ENCODE peak calls at places on chromosomes 11 and 22, in six cellular contexts. S, T, P, B, R and N are unnamed samples.

GRCh38 chr11:131637469-131638175 is 267.2 kb downstream of the NTM start:
- DNase-seq in R (no peak), T (no peak), S (no peak), B (no peak), P (no peak), N (peak)

GRCh38 chr22:43388420-43388851 is 23.4 kb upstream of the MPPED1 start:
- DNase-seq in B (peak), T (peak), S (peak), R (no peak), P (peak), N (peak)

GRCh38 chr11:45142241-45142885 is 4.1 kb upstream of the PRDM11 start:
- DNase-seq in B (no peak), R (no peak), P (no peak), S (no peak), T (no peak), N (peak)

GRCh38 chr11:19978668-19979518 is 181.4 kb downstream of the DBX1 start:
- DNase-seq in T (peak), P (no peak), R (peak), B (peak), S (peak), N (peak)

GRCh38 chr11:24093410-24093809 is 403.4 kb upstream of the LUZP2 start:
- DNase-seq in S (no peak), P (no peak), T (no peak), R (no peak), B (no peak), N (no peak)

GRCh38 chr11:45247433-45247832 is 38.7 kb downstream of the SYT13 start:
- DNase-seq in P (no peak), R (no peak), S (no peak), B (no peak), T (no peak), N (peak)

GRCh38 chr11:56714206-56714605 is 15.3 kb downstream of the OR9G1 start:
- DNase-seq in P (no peak), R (no peak), T (no peak), B (no peak), S (no peak), N (no peak)

GRCh38 chr11:88666364-88666763 is 328.8 kb upstream of the CTSC start:
- DNase-seq in S (no peak), R (no peak), B (no peak), T (no peak), P (no peak), N (no peak)

GRCh38 chr11:2772544-2773031 is 72.8 kb upstream of the KCNQ1OT1 start:
- DNase-seq in P (no peak), B (peak), T (peak), R (peak), S (peak), N (peak)

GRCh38 chr11:70455354-70455753 is 57.0 kb downstream of the CTTN start:
- DNase-seq in B (no peak), P (no peak), R (no peak), T (no peak), S (no peak), N (no peak)

GRCh38 chr11:88433546-88434230 is 96.2 kb upstream of the CTSC start:
- DNase-seq in T (no peak), S (no peak), B (no peak), R (no peak), P (no peak), N (no peak)

GRCh38 chr22:45996241-45997076 is 19.5 kb upstream of the WNT7B start:
- DNase-seq in T (peak), P (peak), B (no peak), S (no peak), R (no peak), N (peak)

GRCh38 chr11:121703166-121703565 is 250.4 kb upstream of the SORL1-AS1 start:
- DNase-seq in B (no peak), R (no peak), P (no peak), T (no peak), S (no peak), N (no peak)
- TF ChIP-seq CTCF in B (no peak), R (no peak), P (no peak), T (no peak), S (no peak), N (no peak)

DNA sequence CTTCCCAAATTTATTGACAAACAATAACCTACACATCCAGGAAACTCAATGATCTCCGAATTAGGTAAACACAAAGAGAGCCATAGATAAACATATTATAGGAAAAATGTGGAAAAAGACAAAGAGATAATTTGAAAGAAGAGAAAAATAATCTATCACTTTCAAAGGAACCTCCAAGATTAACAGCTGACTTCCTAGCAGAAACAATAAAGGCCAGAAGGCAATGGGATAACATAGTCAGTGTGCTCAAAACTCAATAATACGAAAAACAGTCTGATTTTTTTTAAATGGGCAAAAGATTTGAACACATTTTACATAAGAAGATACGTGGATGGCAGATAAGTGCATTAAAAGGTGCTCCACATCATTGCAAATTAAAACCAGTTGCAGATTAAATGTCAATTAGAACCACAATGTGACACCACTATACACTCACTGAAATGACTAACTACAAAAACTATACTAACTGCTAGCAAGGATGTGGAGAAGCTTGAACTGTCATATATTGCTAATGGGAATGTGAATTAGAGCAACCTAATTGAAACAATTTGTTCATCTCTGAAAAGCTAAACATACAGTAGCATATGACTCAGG is 300.4 kb downstream of the TMEM135 start:
- DNase-seq in P (no peak), S (no peak), B (no peak), T (no peak), R (no peak), N (no peak)
- H3K4me3 ChIP-seq in P (no peak), S (no peak), B (no peak), T (no peak), R (no peak), N (no peak)

GRCh38 chr11:1281326-1281973 is 28.0 kb downstream of the TOLLIP start:
- DNase-seq in S (no peak), T (no peak), P (no peak), R (no peak), B (no peak), N (peak)
- TF ChIP-seq CTCF in S (no peak), T (no peak), P (no peak), R (no peak), B (no peak), N (no peak)

DNA sequence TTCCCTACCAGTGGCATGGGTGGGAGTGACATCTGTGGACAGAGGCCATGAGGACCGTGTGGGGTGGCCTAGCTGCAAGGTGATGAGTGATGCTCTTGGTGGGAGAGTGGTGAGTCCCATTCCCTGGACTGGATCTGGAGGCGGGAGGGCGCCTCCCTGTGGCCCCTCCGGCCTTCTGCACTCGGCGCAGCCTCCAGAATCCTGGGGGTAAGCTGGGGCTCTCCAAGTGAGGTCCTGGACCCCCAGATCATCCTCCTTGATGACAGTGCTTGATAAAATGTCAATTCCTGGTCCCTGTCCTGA is 32.3 kb upstream of the PRR5 start:
- DNase-seq in S (peak), R (no peak), B (no peak), P (no peak), T (no peak), N (peak)
- H3K4me3 ChIP-seq in S (no peak), R (peak), B (no peak), P (peak), T (no peak), N (peak)

GRCh38 chr22:44916281-44917231 is 93.2 kb downstream of the PHF21B start:
- DNase-seq in R (no peak), T (no peak), S (no peak), B (no peak), P (no peak), N (no peak)

GRCh38 chr22:44909241-44909640 is 100.6 kb downstream of the PHF21B start:
- DNase-seq in R (no peak), P (no peak), T (no peak), S (no peak), B (no peak), N (no peak)

GRCh38 chr22:44915441-44915840 is 94.4 kb downstream of the PHF21B start:
- DNase-seq in R (no peak), P (no peak), B (no peak), T (no peak), S (no peak), N (no peak)

GRCh38 chr22:44914026-44914721 is 95.6 kb downstream of the PHF21B start:
- DNase-seq in B (no peak), R (no peak), T (no peak), S (no peak), P (no peak), N (no peak)

GRCh38 chr22:44913198-44913983 is 96.4 kb downstream of the PHF21B start:
- DNase-seq in B (no peak), T (no peak), P (no peak), S (no peak), R (no peak), N (no peak)
- TF ChIP-seq CTCF in B (peak), T (no peak), P (no peak), S (no peak), R (no peak), N (no peak)